ENCODE peak calls at places on chromosomes 1 and 21, in ten cellular contexts. O is upper lobe of right lung; Z is stimulated activated CD4-positive, alpha-beta T cell treated with anti-CD3 and anti-CD28 coated beads, Interleukin-1b, Interleukin-23, amount 100 ng/mL, for 24 hours; D is stimulated activated CD8-positive, alpha-beta memory T cell treated with anti-CD3 and anti-CD28 coated beads, Interleukin-7, amount 100 ng/mL, for 24 hours; L is T-cell; R is AG04450; Y is T follicular helper cell; B is IMR-90; F is brain microvascular endothelial cell; C is vagina. U is an unnamed sample.

GRCh38 chr1:161226320-161226711 is 456 bp downstream of the TOMM40L start:
- DNase-seq in O (no peak), Z (no peak), D (no peak), L (no peak), R (no peak), Y (no peak), B (no peak), F (no peak), C (no peak), U (no peak)

GRCh38 chr21:26887241-26887640 is 42.0 kb upstream of the ADAMTS1 start:
- DNase-seq in O (no peak), Z (no peak), D (no peak), L (no peak), R (no peak), Y (no peak), B (peak; percentile 15), F (peak; percentile 28), C (no peak), U (peak; percentile 24)

GRCh38 chr1:233609926-233610325 is 4.0 kb upstream of the KCNK1 start:
- DNase-seq in O (no peak), Z (no peak), D (no peak), L (no peak), R (no peak), Y (no peak), B (no peak), F (no peak), C (no peak), U (no peak)

GRCh38 chr1:27960762-27961645 is 1.2 kb downstream of the XKR8 start:
- DNase-seq in O (no peak), Z (no peak), D (no peak), L (no peak), R (no peak), Y (no peak), B (no peak), F (no peak), C (no peak), U (no peak)

GRCh38 chr1:61638296-61638695 is 86.6 kb downstream of the TM2D1 start:
- DNase-seq in O (no peak), Z (no peak), D (no peak), L (no peak), R (no peak), Y (no peak), B (no peak), F (no peak), C (no peak), U (peak; percentile 81)

GRCh38 chr1:110916669-110917306 is 43.8 kb downstream of the CD53 start:
- DNase-seq in O (no peak), Z (no peak), D (no peak), L (no peak), R (no peak), Y (no peak), B (peak; percentile 19), F (peak; percentile 14), C (no peak), U (no peak)

GRCh38 chr1:162676767-162677166 is 44.5 kb downstream of the DDR2 start:
- DNase-seq in O (no peak), Z (no peak), D (no peak), L (no peak), R (no peak), Y (no peak), B (no peak), F (no peak), C (no peak), U (no peak)

GRCh38 chr1:169086603-169087455 is 19.7 kb upstream of the ATP1B1 start:
- DNase-seq in O (no peak), Z (no peak), D (no peak), L (no peak), R (no peak), Y (no peak), B (peak; percentile 37), F (peak; percentile 70), C (no peak), U (no peak)

GRCh38 chr1:169238506-169238905 is 129.1 kb downstream of the NME7 start:
- DNase-seq in O (no peak), Z (no peak), D (no peak), L (no peak), R (no peak), Y (no peak), B (peak; percentile 40), F (peak; percentile 5), C (no peak), U (no peak)

GRCh38 chr21:30463713-30464112 is 16.5 kb downstream of the KRTAP19-1 start:
- DNase-seq in O (no peak), Z (no peak), D (no peak), L (no peak), R (no peak), Y (no peak), B (no peak), F (no peak), C (no peak), U (no peak)

GRCh38 chr1:8687053-8687452 is 130.4 kb downstream of the RERE start:
- DNase-seq in O (no peak), Z (no peak), D (no peak), L (no peak), R (no peak), Y (no peak), B (peak; percentile 64), F (no peak), C (no peak), U (no peak)